ENCODE peak calls at places on chromosomes 4 and X, in five cellular contexts. M is WTC11, I is AG10803, T is mesothelial cell of epicardium, V is GM20000. Z is an unnamed sample.

GRCh38 chr4:8273450-8273849 is 3.9 kb downstream of the HTRA3 start:
- DNase-seq in V (no peak), T (no peak), M (no peak), I (no peak), Z (no peak)

GRCh38 chr4:26032142-26032541 is 118.1 kb downstream of the SMIM20 start:
- DNase-seq in M (no peak), T (no peak), V (no peak), I (peak), Z (no peak)

GRCh38 chr4:10173754-10174749 is 57.5 kb upstream of the WDR1 start:
- DNase-seq in M (no peak), T (no peak), I (no peak), V (no peak), Z (no peak)

GRCh38 chr4:41655177-41655576 is 93.3 kb downstream of the PHOX2B start:
- DNase-seq in I (peak), V (no peak), M (no peak), T (no peak), Z (no peak)

GRCh38 chr4:64713256-64713840 is 304.1 kb upstream of the TECRL start:
- DNase-seq in I (peak), V (peak), M (no peak), T (no peak), Z (no peak)

GRCh38 chr4:165654556-165654955 is 218.5 kb upstream of the TLL1 start:
- DNase-seq in I (no peak), T (no peak), M (no peak), V (no peak), Z (no peak)

GRCh38 chr4:139453041-139453370 is 915 bp upstream of the RAB33B start:
- DNase-seq in I (no peak), M (no peak), T (no peak), V (peak), Z (no peak)

GRCh38 chrX:3549442-3549875 is 164.0 kb downstream of the PRKX start:
- DNase-seq in V (no peak), T (no peak), I (peak), M (no peak), Z (no peak)

GRCh38 chr4:34250562-34250961 is 1993.8 kb downstream of the ARAP2 start:
- DNase-seq in V (no peak), T (no peak), M (no peak), I (peak), Z (no peak)

GRCh38 chrX:154322890-154323289 is 27.3 kb downstream of the TKTL1 start:
- DNase-seq in M (no peak), T (no peak), I (no peak), V (no peak), Z (no peak)

GRCh38 chr4:81343536-81343935 is 128.2 kb downstream of the RASGEF1B start:
- DNase-seq in T (no peak), I (no peak), M (no peak), V (no peak), Z (no peak)

GRCh38 chr4:167578906-167579305 is 344.6 kb upstream of the SPOCK3 start:
- DNase-seq in M (no peak), V (no peak), I (no peak), T (no peak), Z (no peak)

GRCh38 chr4:38210396-38211114 is 250.4 kb downstream of the PTTG2 start:
- DNase-seq in I (peak), M (no peak), V (no peak), T (no peak), Z (no peak)

GRCh38 chr4:158208931-158209640 is 1.2 kb upstream of the TMEM144 start:
- DNase-seq in T (no peak), V (no peak), M (no peak), I (no peak), Z (no peak)

GRCh38 chr4:65096630-65097029 is 573.7 kb downstream of the EPHA5 start:
- DNase-seq in M (no peak), I (no peak), V (no peak), T (no peak), Z (no peak)

GRCh38 chrX:139724626-139725025 is 16.7 kb upstream of the MCF2 start:
- DNase-seq in T (no peak), V (no peak), I (peak), M (no peak), Z (no peak)

GRCh38 chr4:181008164-181008563 is 1235.0 kb upstream of the TENM3 start:
- DNase-seq in T (no peak), M (no peak), V (no peak), I (peak), Z (no peak)

GRCh38 chr4:147334478-147334877 is 146.4 kb upstream of the EDNRA start:
- DNase-seq in I (no peak), M (no peak), V (no peak), T (no peak), Z (no peak)

GRCh38 chr4:104989363-104989762 is 157.3 kb upstream of the TET2 start:
- DNase-seq in I (no peak), V (no peak), T (no peak), M (no peak), Z (no peak)

GRCh38 chr4:168551945-168552695 is 55.3 kb downstream of the PALLD start:
- DNase-seq in V (no peak), M (no peak), T (no peak), I (no peak), Z (no peak)

GRCh38 chrX:10121787-10122186 is 35.0 kb upstream of the CLCN4 start:
- DNase-seq in M (no peak), T (no peak), I (no peak), V (peak), Z (no peak)

GRCh38 chr4:37528161-37528560 is 158.0 kb downstream of the RELL1 start:
- DNase-seq in I (no peak), T (no peak), M (no peak), V (no peak), Z (no peak)

GRCh38 chrX:5957506-5957905 is 271.2 kb downstream of the NLGN4X start:
- DNase-seq in T (no peak), I (peak), V (no peak), M (no peak), Z (no peak)

GRCh38 chrX:11886745-11887144 is 128.7 kb downstream of the MSL3 start:
- DNase-seq in M (no peak), I (peak), V (no peak), T (no peak), Z (no peak)

GRCh38 chrX:145502670-145503069 is 255.4 kb downstream of the SPANXN1 start:
- DNase-seq in V (no peak), M (no peak), T (no peak), I (no peak), Z (no peak)

GRCh38 chr4:58611012-58611411 is 1500.8 kb upstream of the IGFBP7 start:
- DNase-seq in I (no peak), V (no peak), T (no peak), M (no peak), Z (no peak)

GRCh38 chrX:110491846-110492620 is 133.4 kb downstream of the RTL9 start:
- DNase-seq in V (no peak), I (no peak), T (no peak), M (no peak), Z (no peak)

GRCh38 chr4:26568446-26568994 is 15.4 kb upstream of the TBC1D19 start:
- DNase-seq in I (peak), V (no peak), T (no peak), M (no peak), Z (no peak)

GRCh38 chr4:23857353-23857752 is 32.5 kb downstream of the PPARGC1A start:
- DNase-seq in I (peak), M (no peak), T (no peak), V (no peak), Z (no peak)

GRCh38 chr4:41723286-41723685 is 25.2 kb downstream of the PHOX2B start:
- DNase-seq in I (no peak), T (no peak), V (no peak), M (no peak), Z (no peak)

GRCh38 chr4:17068885-17069284 is 170.4 kb upstream of the LDB2 start:
- DNase-seq in I (no peak), V (no peak), M (no peak), T (no peak), Z (no peak)

GRCh38 chrX:75038925-75039324 is 113.7 kb upstream of the NEXMIF start:
- DNase-seq in I (peak), V (peak), M (peak), T (no peak), Z (no peak)

GRCh38 chr4:112523008-112523440 is 7.0 kb upstream of the NEUROG2 start:
- DNase-seq in I (peak), M (peak), V (peak), T (no peak), Z (peak)

GRCh38 chr4:141486375-141486997 is 149.9 kb upstream of the IL15 start:
- DNase-seq in V (no peak), M (no peak), T (no peak), I (peak), Z (no peak)

GRCh38 chr4:48247142-48247877 is 22.3 kb downstream of the TEC start:
- DNase-seq in T (no peak), M (no peak), V (no peak), I (no peak), Z (no peak)

GRCh38 chrX:139058831-139059495 is 347.4 kb upstream of the FGF13 start:
- DNase-seq in I (no peak), V (no peak), T (no peak), M (no peak), Z (no peak)

GRCh38 chrX:925652-926061 is 286.8 kb downstream of the CRLF2 start:
- DNase-seq in I (no peak), V (no peak), M (no peak), T (no peak), Z (no peak)

GRCh38 chrX:140439455-140439854 is 65.4 kb downstream of the SOX3 start:
- DNase-seq in T (peak), V (no peak), M (peak), I (no peak), Z (peak)

GRCh38 chr4:121358473-121358872 is 22.3 kb downstream of the QRFPR start:
- DNase-seq in M (no peak), V (no peak), I (peak), T (no peak), Z (no peak)

GRCh38 chrX:51002160-51002632 is 91.7 kb downstream of the BMP15 start:
- DNase-seq in V (no peak), M (no peak), I (no peak), T (no peak), Z (no peak)

GRCh38 chrX:50996930-50997329 is 86.4 kb downstream of the BMP15 start:
- DNase-seq in I (no peak), T (no peak), M (peak), V (no peak), Z (no peak)
- TF ChIP-seq CTCF in I (no peak), T (no peak), M (no peak), V (no peak), Z (no peak)

DNA sequence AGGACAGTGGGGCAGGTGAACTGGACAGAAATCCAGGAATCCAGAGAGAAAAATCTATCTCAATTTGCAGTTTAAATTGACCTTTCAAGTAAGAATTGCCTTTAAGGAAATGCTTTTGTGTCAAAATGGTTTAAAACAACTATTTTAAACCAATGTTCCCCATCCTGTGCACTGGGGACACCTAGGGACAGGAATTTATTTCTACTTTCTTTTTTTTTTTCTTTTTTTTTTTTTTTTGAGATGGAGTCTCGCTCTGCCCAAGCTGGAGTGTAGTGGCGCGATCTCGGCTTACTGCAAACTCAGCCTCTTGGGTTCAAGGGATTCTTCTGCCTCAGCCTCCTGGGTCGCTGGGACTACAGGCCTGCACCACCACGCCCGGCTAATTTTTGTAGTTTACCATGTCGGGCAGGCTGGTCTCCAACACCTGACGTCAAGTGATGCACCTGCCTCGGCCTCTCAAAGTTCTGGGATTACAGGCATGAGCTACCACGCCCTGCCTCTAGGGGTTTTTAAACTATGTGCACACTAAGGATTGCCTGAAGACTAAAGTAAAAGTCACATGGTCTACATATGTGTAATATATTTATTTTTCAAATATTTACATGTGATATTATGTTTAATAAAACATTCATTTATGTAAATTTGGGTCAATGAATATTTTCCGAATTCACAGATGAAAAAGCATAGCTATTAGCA is 1213.4 kb downstream of the STIM2 start:
- DNase-seq in I (no peak), T (no peak), V (no peak), M (peak), Z (no peak)
- TF ChIP-seq CTCF in I (peak), T (peak), V (no peak), M (peak), Z (peak)

DNA sequence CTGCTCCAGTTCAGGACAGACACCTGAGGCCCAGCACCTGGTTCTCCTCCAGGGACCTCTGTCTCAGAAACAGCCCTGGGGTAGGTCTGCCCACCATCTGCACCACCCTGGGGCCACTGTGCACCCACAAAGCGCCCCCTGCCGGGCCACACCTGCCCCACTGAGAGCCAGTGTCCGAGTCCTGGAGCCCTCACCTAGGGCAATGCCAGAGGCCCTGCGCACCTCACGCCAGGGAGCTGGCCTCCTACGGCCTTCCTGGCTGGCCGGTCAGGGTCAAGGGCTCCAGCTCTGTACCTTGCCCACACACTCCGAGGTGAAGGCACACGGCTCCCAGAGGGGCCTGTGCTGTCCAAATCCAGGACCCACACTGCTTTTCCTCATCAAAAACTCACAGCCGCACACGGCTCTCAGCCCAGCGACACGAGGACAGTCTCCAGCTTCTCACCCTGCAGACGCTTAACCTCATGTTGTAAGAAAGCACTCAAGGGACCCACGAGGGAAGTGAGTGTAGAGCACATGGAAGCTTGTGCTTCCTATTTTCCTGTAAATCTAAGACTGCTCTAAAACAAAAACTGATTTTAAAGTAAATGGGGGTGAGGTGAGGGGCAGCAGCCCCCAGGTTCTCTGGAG is 5.4 kb downstream of the CTBP1 start:
- DNase-seq in M (peak), I (no peak), V (peak), T (no peak), Z (no peak)
- TF ChIP-seq CTCF in M (no peak), I (no peak), V (peak), T (no peak), Z (no peak)

DNA sequence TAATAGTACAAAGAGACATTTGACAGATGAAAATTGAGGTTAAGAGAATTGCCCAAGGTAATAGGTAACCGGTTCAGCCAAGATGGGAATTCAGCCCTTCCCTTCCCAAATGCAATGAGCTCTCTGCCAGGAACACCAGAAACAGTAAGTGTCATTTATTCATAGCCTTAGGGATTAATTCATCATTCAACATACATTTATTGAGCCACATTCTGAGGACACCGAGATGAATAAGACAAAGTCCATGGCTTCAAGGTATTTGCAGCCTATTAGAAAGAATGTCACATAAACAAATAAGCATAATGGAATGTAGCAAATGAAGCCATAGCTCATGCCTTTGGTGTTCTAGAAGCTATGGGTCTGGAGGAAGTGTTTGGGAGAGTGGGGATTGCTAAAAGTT is 6.3 kb upstream of the TAB3 start:
- DNase-seq in I (no peak), M (no peak), V (no peak), T (no peak), Z (no peak)
- TF ChIP-seq CTCF in I (no peak), M (no peak), V (no peak), T (no peak), Z (no peak)

DNA sequence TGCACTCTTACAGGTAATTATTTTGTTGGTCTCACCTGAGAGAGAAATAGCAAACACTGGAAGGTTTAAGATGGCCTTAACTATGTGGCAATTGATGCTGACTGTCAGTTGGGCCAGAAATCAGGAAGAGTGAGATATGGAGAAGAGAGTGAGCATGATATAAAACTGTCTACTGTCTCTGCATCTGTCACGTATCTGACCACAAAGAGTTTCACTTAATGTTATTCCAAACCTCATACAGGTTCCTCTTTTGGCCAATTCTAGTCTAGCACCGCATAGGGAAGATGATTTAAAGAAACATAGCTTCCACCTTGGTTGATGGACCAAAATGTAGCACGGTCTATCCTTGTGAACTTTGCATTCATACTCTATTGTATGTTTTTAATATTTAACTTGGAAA is 381.0 kb upstream of the BOD1L1 start:
- DNase-seq in V (no peak), M (no peak), T (no peak), I (no peak), Z (no peak)
- TF ChIP-seq CTCF in V (no peak), M (no peak), T (no peak), I (no peak), Z (no peak)

GRCh38 chrX:136608295-136608933 is 39.5 kb upstream of the CD40LG start:
- DNase-seq in T (no peak), I (peak), M (peak), V (no peak), Z (peak)
- TF ChIP-seq CTCF in T (no peak), I (peak), M (no peak), V (peak), Z (no peak)

GRCh38 chr4:189121336-189121735 is 819.3 kb upstream of the FRG1 start:
- DNase-seq in M (no peak), V (no peak), T (no peak), I (no peak), Z (no peak)

GRCh38 chr4:189113389-189113888 is 827.2 kb upstream of the FRG1 start:
- DNase-seq in V (no peak), T (no peak), M (no peak), I (no peak), Z (no peak)

DNA sequence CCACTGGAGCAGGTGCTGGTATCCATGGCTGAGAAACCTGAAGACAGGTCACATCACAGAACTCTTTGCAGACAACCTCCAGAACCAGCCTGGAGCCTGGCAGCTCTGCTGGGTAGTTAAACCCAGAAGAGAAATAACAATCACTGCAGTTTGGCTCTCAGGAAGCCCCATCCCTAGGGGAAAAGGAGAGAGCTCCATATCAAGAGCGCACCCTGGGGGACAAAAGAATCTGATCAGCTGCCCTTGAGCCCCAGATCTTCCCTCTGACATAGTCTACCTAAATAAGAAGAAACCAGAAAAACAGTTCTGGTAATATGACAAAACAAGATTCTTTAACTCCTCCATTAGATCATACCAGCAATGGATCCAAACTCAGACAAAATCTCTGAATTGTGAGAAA is 823.2 kb upstream of the FRG1 start:
- DNase-seq in I (no peak), V (no peak), T (no peak), M (peak), Z (peak)
- TF ChIP-seq CTCF in I (no peak), V (no peak), T (no peak), M (no peak), Z (no peak)

DNA sequence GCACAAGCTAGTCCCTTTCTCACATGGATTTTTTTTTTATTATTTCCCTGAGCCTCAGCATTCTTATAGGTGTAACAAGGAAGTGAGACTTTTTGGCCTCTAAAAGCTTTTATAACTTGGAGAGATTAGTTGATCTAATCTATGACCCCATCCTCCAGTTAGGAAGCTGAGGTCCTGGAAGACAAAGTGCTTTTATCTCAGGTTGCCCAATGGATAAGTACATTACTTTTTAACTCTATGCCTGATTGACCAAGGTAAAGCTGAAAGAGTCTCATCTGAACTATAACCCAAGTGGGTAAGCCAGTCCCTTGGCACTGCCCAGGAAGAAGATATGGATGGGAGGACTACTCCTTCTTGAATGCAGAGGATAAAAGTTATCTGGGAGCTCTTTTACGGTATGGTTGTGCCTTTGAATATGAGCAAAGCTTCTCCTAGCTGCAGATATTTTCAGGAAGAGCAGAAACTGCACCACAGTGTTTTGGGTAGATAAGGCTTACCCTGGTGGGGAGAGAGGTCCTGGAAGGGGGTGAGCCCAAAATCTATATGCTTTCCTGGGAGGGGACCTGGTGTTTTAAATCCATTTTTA is 40.2 kb downstream of the VSIG4 start:
- DNase-seq in I (no peak), V (no peak), T (no peak), M (no peak), Z (no peak)
- TF ChIP-seq CTCF in I (no peak), V (no peak), T (no peak), M (no peak), Z (no peak)